ENCODE peak calls at places on chromosomes 13 and 19, in four cellular contexts. One of them, this sample, is unnamed.

GRCh38 chr19:28023064-28023463 is 1189.9 kb downstream of the UQCRFS1 start:
- DNase-seq in upper lobe of right lung: no peak
- DNase-seq in PC-9: no peak
- DNase-seq in lung: no peak
- DNase-seq in this sample: no peak

GRCh38 chr13:24184855-24185254 is 24.3 kb downstream of the SPATA13 start:
- DNase-seq in lung: no peak
- DNase-seq in PC-9: no peak
- DNase-seq in upper lobe of right lung: no peak
- DNase-seq in this sample: no peak

GRCh38 chr19:55179570-55180484 is at the start of gene SYT5:
- DNase-seq in PC-9: no peak
- DNase-seq in lung: no peak
- DNase-seq in upper lobe of right lung: no peak
- DNase-seq in this sample: peak

GRCh38 chr13:105465251-105465650 is 1070.2 kb downstream of the EFNB2 start:
- DNase-seq in PC-9: no peak
- DNase-seq in lung: no peak
- DNase-seq in upper lobe of right lung: no peak
- DNase-seq in this sample: peak

GRCh38 chr13:94710881-94711560 is 1.3 kb downstream of the SOX21 start:
- DNase-seq in upper lobe of right lung: peak
- DNase-seq in lung: no peak
- DNase-seq in PC-9: no peak
- DNase-seq in this sample: peak

GRCh38 chr19:57648336-57649003 is 15.5 kb downstream of the ZNF211 start:
- DNase-seq in lung: no peak
- DNase-seq in upper lobe of right lung: no peak
- DNase-seq in PC-9: no peak
- DNase-seq in this sample: no peak

GRCh38 chr13:27403727-27404385 is 20.6 kb upstream of the GTF3A start:
- DNase-seq in lung: no peak
- DNase-seq in upper lobe of right lung: no peak
- DNase-seq in PC-9: no peak
- DNase-seq in this sample: no peak

GRCh38 chr13:113026391-113026910 is 57.4 kb downstream of the MCF2L start:
- DNase-seq in upper lobe of right lung: no peak
- DNase-seq in lung: no peak
- DNase-seq in PC-9: no peak
- DNase-seq in this sample: no peak

GRCh38 chr19:3995619-3996018 is 10.4 kb upstream of the EEF2 start:
- DNase-seq in PC-9: peak
- DNase-seq in upper lobe of right lung: no peak
- DNase-seq in lung: no peak
- DNase-seq in this sample: no peak

GRCh38 chr19:17751103-17751911 is at the start of gene FCHO1:
- DNase-seq in upper lobe of right lung: peak
- DNase-seq in PC-9: no peak
- DNase-seq in lung: no peak
- DNase-seq in this sample: no peak

GRCh38 chr13:72137782-72138181 is 270.8 kb upstream of the DACH1 start:
- DNase-seq in PC-9: no peak
- DNase-seq in lung: no peak
- DNase-seq in upper lobe of right lung: no peak
- DNase-seq in this sample: no peak

GRCh38 chr13:110617326-110618072 is 2.2 kb downstream of the NAXD start:
- DNase-seq in PC-9: no peak
- DNase-seq in lung: no peak
- DNase-seq in upper lobe of right lung: no peak
- DNase-seq in this sample: no peak

GRCh38 chr13:24264976-24265375 is 44.4 kb upstream of the C1QTNF9 start:
- DNase-seq in lung: peak
- DNase-seq in upper lobe of right lung: peak
- DNase-seq in PC-9: no peak
- DNase-seq in this sample: no peak

GRCh38 chr13:37995052-37995451 is 125.5 kb upstream of the TRPC4 start:
- DNase-seq in upper lobe of right lung: no peak
- DNase-seq in PC-9: no peak
- DNase-seq in lung: no peak
- DNase-seq in this sample: no peak

GRCh38 chr13:113734099-113734825 is 24.8 kb upstream of the TMEM255B start:
- DNase-seq in lung: no peak
- DNase-seq in upper lobe of right lung: no peak
- DNase-seq in PC-9: no peak
- DNase-seq in this sample: no peak

GRCh38 chr13:90690458-90691063 is 656.9 kb upstream of the MIR17HG start:
- DNase-seq in lung: no peak
- DNase-seq in PC-9: no peak
- DNase-seq in upper lobe of right lung: no peak
- DNase-seq in this sample: no peak

GRCh38 chr19:4682417-4683200 is 12.5 kb upstream of the MYDGF start:
- DNase-seq in lung: no peak
- DNase-seq in upper lobe of right lung: no peak
- DNase-seq in PC-9: no peak
- DNase-seq in this sample: no peak

GRCh38 chr13:45658586-45659235 is 43.2 kb upstream of the ERICH6B start:
- DNase-seq in lung: no peak
- DNase-seq in PC-9: no peak
- DNase-seq in upper lobe of right lung: no peak
- DNase-seq in this sample: peak

GRCh38 chr13:110944121-110944967 is 29.5 kb upstream of the ANKRD10 start:
- DNase-seq in PC-9: peak
- DNase-seq in lung: no peak
- DNase-seq in upper lobe of right lung: no peak
- DNase-seq in this sample: peak

GRCh38 chr13:98254541-98254940 is 77.5 kb upstream of the RNF113B start:
- DNase-seq in PC-9: no peak
- DNase-seq in lung: no peak
- DNase-seq in upper lobe of right lung: no peak
- DNase-seq in this sample: no peak
- H3K27ac ChIP-seq in PC-9: no peak
- H3K27ac ChIP-seq in lung: no peak
- H3K27ac ChIP-seq in upper lobe of right lung: no peak
- H3K27ac ChIP-seq in this sample: no peak

DNA sequence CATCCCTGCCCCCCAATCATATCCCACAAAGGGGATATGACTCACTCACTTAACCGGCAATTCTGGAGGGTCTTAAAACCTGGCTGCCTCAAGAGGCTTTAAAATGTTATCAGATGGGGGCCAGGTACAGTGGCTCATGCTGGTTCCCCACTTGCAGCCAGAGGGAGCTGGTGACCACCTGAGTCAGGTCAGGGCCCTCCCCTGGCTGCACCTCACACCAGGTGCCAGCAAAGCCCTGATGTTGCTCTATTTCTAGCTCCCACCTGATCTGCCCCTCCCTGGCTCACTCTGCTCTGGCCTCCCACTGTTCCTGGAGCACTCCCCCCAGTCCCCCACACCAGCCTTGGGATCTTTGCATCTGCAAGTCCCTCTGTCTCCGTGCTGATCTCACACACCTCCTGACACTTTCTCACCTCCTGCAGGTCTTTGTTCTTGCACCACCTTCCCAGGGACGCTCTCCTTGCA is 14.2 kb downstream of the HPN start:
- DNase-seq in lung: no peak
- DNase-seq in PC-9: no peak
- DNase-seq in upper lobe of right lung: no peak
- DNase-seq in this sample: peak
- TF ChIP-seq CTCF in lung: no peak
- TF ChIP-seq CTCF in PC-9: peak
- TF ChIP-seq CTCF in upper lobe of right lung: peak
- TF ChIP-seq CTCF in this sample: peak

DNA sequence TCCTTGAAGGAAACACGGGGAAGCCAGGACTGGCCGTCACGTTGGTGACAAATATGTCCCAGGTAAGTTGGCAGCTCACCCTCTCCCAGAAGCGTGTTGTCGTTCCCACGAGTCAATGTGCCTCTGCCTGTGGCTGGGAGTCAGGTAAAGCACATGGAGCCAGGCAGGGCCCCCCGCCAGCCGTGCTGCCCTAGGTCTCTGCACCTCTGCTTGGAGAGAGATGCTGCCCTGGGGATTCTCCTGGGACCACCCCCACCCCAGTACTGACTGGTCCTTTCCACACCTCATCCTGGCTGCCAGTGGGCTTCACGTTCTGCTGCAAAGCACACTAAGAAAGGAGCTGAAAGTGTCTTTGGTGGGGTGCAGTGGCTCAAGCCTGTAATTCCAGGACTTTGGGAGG is 9.9 kb downstream of the ZNF114 start:
- DNase-seq in lung: no peak
- DNase-seq in upper lobe of right lung: peak
- DNase-seq in PC-9: no peak
- DNase-seq in this sample: no peak
- H3K27ac ChIP-seq in lung: no peak
- H3K27ac ChIP-seq in upper lobe of right lung: no peak
- H3K27ac ChIP-seq in PC-9: no peak
- H3K27ac ChIP-seq in this sample: no peak

DNA sequence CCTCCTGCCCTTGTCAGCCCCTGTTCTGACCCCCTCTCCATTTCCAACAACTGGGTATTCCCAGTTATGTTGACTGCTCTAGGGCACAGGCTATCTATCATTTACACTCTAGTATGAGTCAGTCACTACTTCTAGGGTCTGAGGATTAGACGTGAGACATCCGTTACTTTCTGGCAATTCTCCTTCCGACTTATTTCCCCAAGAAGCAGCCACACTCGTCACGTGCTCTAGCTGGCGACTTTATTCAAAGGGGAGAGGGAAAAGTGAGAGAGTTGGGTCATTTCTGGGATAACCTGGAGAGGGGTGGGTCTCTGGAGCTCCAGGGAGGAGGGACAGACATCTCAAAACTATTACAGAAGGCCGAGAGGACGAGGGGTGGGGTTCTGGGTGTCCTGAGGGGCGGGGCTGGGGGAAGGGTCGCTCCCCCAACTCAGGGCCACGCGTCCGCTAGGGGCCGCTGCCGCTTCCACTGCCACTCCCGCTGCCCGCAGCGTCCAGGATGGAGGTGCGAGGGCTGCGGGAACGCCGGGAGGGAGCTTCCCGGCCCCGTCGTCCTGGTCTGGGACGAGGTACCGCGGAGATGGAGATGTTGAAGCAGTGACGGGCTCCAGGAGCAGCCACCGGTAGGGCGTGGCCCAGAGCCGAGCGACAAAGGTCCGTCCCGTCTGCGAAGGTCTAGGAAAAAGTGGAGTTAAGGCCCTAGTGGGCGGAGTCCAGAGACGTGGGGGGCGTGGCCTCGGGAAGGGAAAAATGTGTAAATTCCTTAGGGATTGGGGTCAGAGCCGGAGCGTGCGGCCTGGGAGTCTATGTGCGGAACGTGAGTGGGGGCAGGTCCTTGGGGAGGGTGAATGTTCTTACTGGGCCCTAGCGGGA is 8.9 kb downstream of the RTBDN start:
- DNase-seq in PC-9: no peak
- DNase-seq in upper lobe of right lung: no peak
- DNase-seq in lung: no peak
- DNase-seq in this sample: no peak
- TF ChIP-seq CTCF in PC-9: peak
- TF ChIP-seq CTCF in upper lobe of right lung: peak
- TF ChIP-seq CTCF in lung: no peak
- TF ChIP-seq CTCF in this sample: peak

GRCh38 chr19:43651758-43652545 is 12.3 kb upstream of the CADM4 start:
- DNase-seq in upper lobe of right lung: no peak
- DNase-seq in lung: peak
- DNase-seq in PC-9: peak
- DNase-seq in this sample: peak
- H3K27ac ChIP-seq in upper lobe of right lung: no peak
- H3K27ac ChIP-seq in lung: no peak
- H3K27ac ChIP-seq in PC-9: no peak
- H3K27ac ChIP-seq in this sample: peak

GRCh38 chr19:49862411-49863253 is 4.7 kb downstream of the PNKP start:
- DNase-seq in lung: no peak
- DNase-seq in upper lobe of right lung: peak
- DNase-seq in PC-9: no peak
- DNase-seq in this sample: no peak
- TF ChIP-seq CTCF in lung: no peak
- TF ChIP-seq CTCF in upper lobe of right lung: no peak
- TF ChIP-seq CTCF in PC-9: peak
- TF ChIP-seq CTCF in this sample: no peak

DNA sequence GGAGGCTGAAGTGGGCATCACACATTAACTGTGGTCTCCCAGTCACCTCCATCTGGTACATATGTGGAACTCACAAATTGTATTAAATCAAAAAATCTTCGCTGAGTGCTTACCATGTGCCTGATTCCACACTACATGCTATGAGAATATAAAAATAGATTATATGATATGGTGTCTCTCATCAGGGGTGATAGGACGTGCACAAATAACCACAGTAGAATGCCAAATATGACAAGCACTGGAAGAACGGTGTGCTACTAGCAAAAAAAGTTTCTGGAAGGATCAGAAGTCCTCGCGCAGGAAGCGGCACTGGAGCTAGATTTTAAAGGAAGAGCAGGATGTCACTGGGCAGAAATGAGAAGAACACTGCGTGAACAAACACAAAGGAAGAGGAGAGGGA is 62.3 kb downstream of the TBC1D4 start:
- DNase-seq in PC-9: no peak
- DNase-seq in upper lobe of right lung: no peak
- DNase-seq in lung: no peak
- DNase-seq in this sample: no peak
- H3K27ac ChIP-seq in PC-9: no peak
- H3K27ac ChIP-seq in upper lobe of right lung: no peak
- H3K27ac ChIP-seq in lung: peak
- H3K27ac ChIP-seq in this sample: no peak